ENCODE peak calls at places on chromosomes 7 and 10, in nine cellular contexts. One of them, this sample, is unnamed.

GRCh38 chr7:140262242-140262903 is 85.6 kb upstream of the KDM7A start:
- DNase-seq in GF-D8: no peak
- DNase-seq in SK-N-SH: no peak
- DNase-seq in NCI-H1417: no peak
- DNase-seq in EL: no peak
- DNase-seq in anterior cingulate cortex: no peak
- DNase-seq in activated CD8-positive, alpha-beta memory T cell treated with anti-CD3 and anti-CD28 coated beads for 24 hours: no peak
- DNase-seq in stimulated activated CD8-positive, alpha-beta memory T cell treated with anti-CD3 and anti-CD28 coated beads, Interleukin-2, amount 100 ng/mL, for 48 hours: no peak
- DNase-seq in epithelial cell of esophagus: peak
- DNase-seq in this sample: no peak

GRCh38 chr7:157444011-157444842 is 107.4 kb downstream of the DNAJB6 start:
- DNase-seq in GF-D8: no peak
- DNase-seq in SK-N-SH: no peak
- DNase-seq in NCI-H1417: no peak
- DNase-seq in EL: no peak
- DNase-seq in anterior cingulate cortex: no peak
- DNase-seq in activated CD8-positive, alpha-beta memory T cell treated with anti-CD3 and anti-CD28 coated beads for 24 hours: peak
- DNase-seq in stimulated activated CD8-positive, alpha-beta memory T cell treated with anti-CD3 and anti-CD28 coated beads, Interleukin-2, amount 100 ng/mL, for 48 hours: no peak
- DNase-seq in epithelial cell of esophagus: no peak
- DNase-seq in this sample: no peak

GRCh38 chr10:44030681-44031080 is 354.2 kb downstream of the CXCL12 start:
- DNase-seq in GF-D8: no peak
- DNase-seq in SK-N-SH: no peak
- DNase-seq in NCI-H1417: no peak
- DNase-seq in EL: no peak
- DNase-seq in anterior cingulate cortex: no peak
- DNase-seq in activated CD8-positive, alpha-beta memory T cell treated with anti-CD3 and anti-CD28 coated beads for 24 hours: no peak
- DNase-seq in stimulated activated CD8-positive, alpha-beta memory T cell treated with anti-CD3 and anti-CD28 coated beads, Interleukin-2, amount 100 ng/mL, for 48 hours: no peak
- DNase-seq in epithelial cell of esophagus: no peak
- DNase-seq in this sample: no peak

GRCh38 chr7:4436936-4437335 is 245.2 kb upstream of the FOXK1 start:
- DNase-seq in GF-D8: no peak
- DNase-seq in SK-N-SH: no peak
- DNase-seq in NCI-H1417: no peak
- DNase-seq in EL: no peak
- DNase-seq in anterior cingulate cortex: no peak
- DNase-seq in activated CD8-positive, alpha-beta memory T cell treated with anti-CD3 and anti-CD28 coated beads for 24 hours: no peak
- DNase-seq in stimulated activated CD8-positive, alpha-beta memory T cell treated with anti-CD3 and anti-CD28 coated beads, Interleukin-2, amount 100 ng/mL, for 48 hours: no peak
- DNase-seq in epithelial cell of esophagus: no peak
- DNase-seq in this sample: no peak

GRCh38 chr7:149723795-149724495 is 49.4 kb downstream of the ZNF467 start:
- DNase-seq in GF-D8: no peak
- DNase-seq in SK-N-SH: no peak
- DNase-seq in NCI-H1417: no peak
- DNase-seq in EL: no peak
- DNase-seq in anterior cingulate cortex: no peak
- DNase-seq in activated CD8-positive, alpha-beta memory T cell treated with anti-CD3 and anti-CD28 coated beads for 24 hours: no peak
- DNase-seq in stimulated activated CD8-positive, alpha-beta memory T cell treated with anti-CD3 and anti-CD28 coated beads, Interleukin-2, amount 100 ng/mL, for 48 hours: no peak
- DNase-seq in epithelial cell of esophagus: no peak
- DNase-seq in this sample: no peak

GRCh38 chr7:155374276-155375252 is 76.9 kb downstream of the INSIG1 start:
- DNase-seq in GF-D8: no peak
- DNase-seq in SK-N-SH: peak
- DNase-seq in NCI-H1417: no peak
- DNase-seq in EL: no peak
- DNase-seq in anterior cingulate cortex: no peak
- DNase-seq in activated CD8-positive, alpha-beta memory T cell treated with anti-CD3 and anti-CD28 coated beads for 24 hours: no peak
- DNase-seq in stimulated activated CD8-positive, alpha-beta memory T cell treated with anti-CD3 and anti-CD28 coated beads, Interleukin-2, amount 100 ng/mL, for 48 hours: no peak
- DNase-seq in epithelial cell of esophagus: no peak
- DNase-seq in this sample: no peak

GRCh38 chr7:38181111-38181510 is 3.1 kb downstream of the STARD3NL start:
- DNase-seq in GF-D8: no peak
- DNase-seq in SK-N-SH: no peak
- DNase-seq in NCI-H1417: no peak
- DNase-seq in EL: no peak
- DNase-seq in anterior cingulate cortex: no peak
- DNase-seq in activated CD8-positive, alpha-beta memory T cell treated with anti-CD3 and anti-CD28 coated beads for 24 hours: no peak
- DNase-seq in stimulated activated CD8-positive, alpha-beta memory T cell treated with anti-CD3 and anti-CD28 coated beads, Interleukin-2, amount 100 ng/mL, for 48 hours: no peak
- DNase-seq in epithelial cell of esophagus: no peak
- DNase-seq in this sample: no peak

GRCh38 chr7:64880322-64881297 is 22.5 kb upstream of the ZNF273 start:
- DNase-seq in GF-D8: no peak
- DNase-seq in SK-N-SH: peak
- DNase-seq in NCI-H1417: no peak
- DNase-seq in EL: no peak
- DNase-seq in anterior cingulate cortex: no peak
- DNase-seq in activated CD8-positive, alpha-beta memory T cell treated with anti-CD3 and anti-CD28 coated beads for 24 hours: peak
- DNase-seq in stimulated activated CD8-positive, alpha-beta memory T cell treated with anti-CD3 and anti-CD28 coated beads, Interleukin-2, amount 100 ng/mL, for 48 hours: no peak
- DNase-seq in epithelial cell of esophagus: no peak
- DNase-seq in this sample: no peak

GRCh38 chr10:79321951-79322350 is 25.3 kb upstream of the PPIF start:
- DNase-seq in GF-D8: no peak
- DNase-seq in SK-N-SH: no peak
- DNase-seq in NCI-H1417: no peak
- DNase-seq in EL: no peak
- DNase-seq in anterior cingulate cortex: no peak
- DNase-seq in activated CD8-positive, alpha-beta memory T cell treated with anti-CD3 and anti-CD28 coated beads for 24 hours: no peak
- DNase-seq in stimulated activated CD8-positive, alpha-beta memory T cell treated with anti-CD3 and anti-CD28 coated beads, Interleukin-2, amount 100 ng/mL, for 48 hours: no peak
- DNase-seq in epithelial cell of esophagus: peak
- DNase-seq in this sample: no peak

GRCh38 chr10:116472874-116473273 is 45.2 kb downstream of the PNLIPRP3 start:
- DNase-seq in GF-D8: no peak
- DNase-seq in SK-N-SH: no peak
- DNase-seq in NCI-H1417: no peak
- DNase-seq in EL: no peak
- DNase-seq in anterior cingulate cortex: no peak
- DNase-seq in activated CD8-positive, alpha-beta memory T cell treated with anti-CD3 and anti-CD28 coated beads for 24 hours: no peak
- DNase-seq in stimulated activated CD8-positive, alpha-beta memory T cell treated with anti-CD3 and anti-CD28 coated beads, Interleukin-2, amount 100 ng/mL, for 48 hours: no peak
- DNase-seq in epithelial cell of esophagus: peak
- DNase-seq in this sample: no peak

GRCh38 chr10:129809841-129810240 is 154.2 kb downstream of the EBF3 start:
- DNase-seq in GF-D8: no peak
- DNase-seq in SK-N-SH: no peak
- DNase-seq in NCI-H1417: no peak
- DNase-seq in EL: no peak
- DNase-seq in anterior cingulate cortex: no peak
- DNase-seq in activated CD8-positive, alpha-beta memory T cell treated with anti-CD3 and anti-CD28 coated beads for 24 hours: no peak
- DNase-seq in stimulated activated CD8-positive, alpha-beta memory T cell treated with anti-CD3 and anti-CD28 coated beads, Interleukin-2, amount 100 ng/mL, for 48 hours: no peak
- DNase-seq in epithelial cell of esophagus: no peak
- DNase-seq in this sample: no peak

GRCh38 chr7:152756126-152756525 is 3.4 kb upstream of the ACTR3B start:
- DNase-seq in GF-D8: no peak
- DNase-seq in SK-N-SH: no peak
- DNase-seq in NCI-H1417: no peak
- DNase-seq in EL: peak
- DNase-seq in anterior cingulate cortex: no peak
- DNase-seq in activated CD8-positive, alpha-beta memory T cell treated with anti-CD3 and anti-CD28 coated beads for 24 hours: no peak
- DNase-seq in stimulated activated CD8-positive, alpha-beta memory T cell treated with anti-CD3 and anti-CD28 coated beads, Interleukin-2, amount 100 ng/mL, for 48 hours: no peak
- DNase-seq in epithelial cell of esophagus: no peak
- DNase-seq in this sample: peak

GRCh38 chr7:39272111-39272510 is 294.1 kb upstream of the YAE1 start:
- DNase-seq in GF-D8: no peak
- DNase-seq in SK-N-SH: no peak
- DNase-seq in NCI-H1417: no peak
- DNase-seq in EL: no peak
- DNase-seq in anterior cingulate cortex: no peak
- DNase-seq in activated CD8-positive, alpha-beta memory T cell treated with anti-CD3 and anti-CD28 coated beads for 24 hours: no peak
- DNase-seq in stimulated activated CD8-positive, alpha-beta memory T cell treated with anti-CD3 and anti-CD28 coated beads, Interleukin-2, amount 100 ng/mL, for 48 hours: no peak
- DNase-seq in epithelial cell of esophagus: no peak
- DNase-seq in this sample: peak

GRCh38 chr10:82934429-82934828 is 1059.4 kb downstream of the NRG3 start:
- DNase-seq in GF-D8: no peak
- DNase-seq in SK-N-SH: peak
- DNase-seq in NCI-H1417: no peak
- DNase-seq in EL: no peak
- DNase-seq in anterior cingulate cortex: no peak
- DNase-seq in activated CD8-positive, alpha-beta memory T cell treated with anti-CD3 and anti-CD28 coated beads for 24 hours: no peak
- DNase-seq in stimulated activated CD8-positive, alpha-beta memory T cell treated with anti-CD3 and anti-CD28 coated beads, Interleukin-2, amount 100 ng/mL, for 48 hours: no peak
- DNase-seq in epithelial cell of esophagus: peak
- DNase-seq in this sample: peak

GRCh38 chr10:58140706-58141347 is 126.9 kb downstream of the IPMK start:
- DNase-seq in GF-D8: no peak
- DNase-seq in SK-N-SH: no peak
- DNase-seq in NCI-H1417: no peak
- DNase-seq in EL: no peak
- DNase-seq in anterior cingulate cortex: no peak
- DNase-seq in activated CD8-positive, alpha-beta memory T cell treated with anti-CD3 and anti-CD28 coated beads for 24 hours: no peak
- DNase-seq in stimulated activated CD8-positive, alpha-beta memory T cell treated with anti-CD3 and anti-CD28 coated beads, Interleukin-2, amount 100 ng/mL, for 48 hours: no peak
- DNase-seq in epithelial cell of esophagus: no peak
- DNase-seq in this sample: peak

GRCh38 chr10:101056365-101057151 is 5.2 kb upstream of the KAZALD1 start:
- DNase-seq in GF-D8: no peak
- DNase-seq in SK-N-SH: no peak
- DNase-seq in NCI-H1417: no peak
- DNase-seq in EL: no peak
- DNase-seq in anterior cingulate cortex: no peak
- DNase-seq in activated CD8-positive, alpha-beta memory T cell treated with anti-CD3 and anti-CD28 coated beads for 24 hours: no peak
- DNase-seq in stimulated activated CD8-positive, alpha-beta memory T cell treated with anti-CD3 and anti-CD28 coated beads, Interleukin-2, amount 100 ng/mL, for 48 hours: no peak
- DNase-seq in epithelial cell of esophagus: no peak
- DNase-seq in this sample: no peak

This sample was measured in NCI-H82.